ENCODE peak calls at places on chromosomes 1 and 21, in five cellular contexts. One of them, this sample, is unnamed.
A peak's percentile ranks its signal among the peaks of the same experiment; 100 is the strongest.

GRCh38 chr1:110123224-110123623 is 11.0 kb downstream of the UBL4B start:
- DNase-seq in lower leg skin: no peak
- DNase-seq in WTC11: no peak
- DNase-seq in fibroblast of lung: peak; percentile 24
- DNase-seq in HFFc6: peak; percentile 47
- DNase-seq in this sample: no peak

GRCh38 chr1:194045416-194045815 is 859.0 kb upstream of the B3GALT2 start:
- DNase-seq in lower leg skin: no peak
- DNase-seq in WTC11: no peak
- DNase-seq in fibroblast of lung: peak; percentile 73
- DNase-seq in HFFc6: peak; percentile 67
- DNase-seq in this sample: no peak

GRCh38 chr1:46197551-46198025 is 646 bp downstream of the POMGNT1 start:
- DNase-seq in lower leg skin: no peak
- DNase-seq in WTC11: no peak
- DNase-seq in fibroblast of lung: no peak
- DNase-seq in HFFc6: no peak
- DNase-seq in this sample: no peak

GRCh38 chr1:234617135-234617985 is 7.4 kb upstream of the IRF2BP2 start:
- DNase-seq in lower leg skin: peak; percentile 73
- DNase-seq in WTC11: no peak
- DNase-seq in fibroblast of lung: peak; percentile 80
- DNase-seq in HFFc6: no peak
- DNase-seq in this sample: no peak

GRCh38 chr1:226654508-226655124 is 84.5 kb downstream of the ITPKB start:
- DNase-seq in lower leg skin: no peak
- DNase-seq in WTC11: no peak
- DNase-seq in fibroblast of lung: no peak
- DNase-seq in HFFc6: no peak
- DNase-seq in this sample: no peak

GRCh38 chr1:27606708-27607238 is 2.8 kb upstream of the AHDC1 start:
- DNase-seq in lower leg skin: no peak
- DNase-seq in WTC11: no peak
- DNase-seq in fibroblast of lung: peak; percentile 43
- DNase-seq in HFFc6: peak; percentile 43
- DNase-seq in this sample: no peak

GRCh38 chr1:36157115-36157903 is 1.3 kb downstream of the MAP7D1 start:
- DNase-seq in lower leg skin: peak; percentile 89
- DNase-seq in WTC11: no peak
- DNase-seq in fibroblast of lung: peak; percentile 59
- DNase-seq in HFFc6: no peak
- DNase-seq in this sample: no peak

GRCh38 chr1:184664042-184664659 is 90.5 kb downstream of the EDEM3 start:
- DNase-seq in lower leg skin: peak; percentile 95
- DNase-seq in WTC11: peak; percentile 92
- DNase-seq in fibroblast of lung: peak; percentile 58
- DNase-seq in HFFc6: peak; percentile 32
- DNase-seq in this sample: peak; percentile 77

GRCh38 chr1:235631816-235632215 is 17.8 kb downstream of the GNG4 start:
- DNase-seq in lower leg skin: no peak
- DNase-seq in WTC11: no peak
- DNase-seq in fibroblast of lung: no peak
- DNase-seq in HFFc6: no peak
- DNase-seq in this sample: no peak

GRCh38 chr1:167905671-167906070 is 8.3 kb downstream of the ADCY10 start:
- DNase-seq in lower leg skin: no peak
- DNase-seq in WTC11: no peak
- DNase-seq in fibroblast of lung: no peak
- DNase-seq in HFFc6: no peak
- DNase-seq in this sample: no peak

GRCh38 chr1:50976890-50977574 is 7.0 kb downstream of the CDKN2C start:
- DNase-seq in lower leg skin: no peak
- DNase-seq in WTC11: no peak
- DNase-seq in fibroblast of lung: peak; percentile 52
- DNase-seq in HFFc6: peak; percentile 27
- DNase-seq in this sample: peak; percentile 66

GRCh38 chr1:3117879-3118278 is 48.9 kb downstream of the PRDM16 start:
- DNase-seq in lower leg skin: no peak
- DNase-seq in WTC11: no peak
- DNase-seq in fibroblast of lung: no peak
- DNase-seq in HFFc6: no peak
- DNase-seq in this sample: no peak

GRCh38 chr1:8889925-8890785 is 11.7 kb upstream of the ENO1 start:
- DNase-seq in lower leg skin: peak; percentile 94
- DNase-seq in WTC11: no peak
- DNase-seq in fibroblast of lung: peak; percentile 93
- DNase-seq in HFFc6: peak; percentile 93
- DNase-seq in this sample: no peak

GRCh38 chr1:36166938-36167910 is 11.3 kb downstream of the MAP7D1 start:
- DNase-seq in lower leg skin: no peak
- DNase-seq in WTC11: no peak
- DNase-seq in fibroblast of lung: peak; percentile 67
- DNase-seq in HFFc6: peak; percentile 81
- DNase-seq in this sample: no peak

GRCh38 chr1:248155927-248156326 is 11.0 kb downstream of the OR2M5 start:
- DNase-seq in lower leg skin: no peak
- DNase-seq in WTC11: no peak
- DNase-seq in fibroblast of lung: no peak
- DNase-seq in HFFc6: no peak
- DNase-seq in this sample: no peak

GRCh38 chr1:232529747-232530146 is 100.2 kb downstream of the SIPA1L2 start:
- DNase-seq in lower leg skin: no peak
- DNase-seq in WTC11: no peak
- DNase-seq in fibroblast of lung: peak; percentile 62
- DNase-seq in HFFc6: no peak
- DNase-seq in this sample: no peak

GRCh38 chr21:39307466-39307865 is 6.0 kb downstream of the BRWD1 start:
- DNase-seq in lower leg skin: no peak
- DNase-seq in WTC11: no peak
- DNase-seq in fibroblast of lung: no peak
- DNase-seq in HFFc6: no peak
- DNase-seq in this sample: no peak

GRCh38 chr1:23555949-23556640 is 3.2 kb downstream of the ID3 start:
- DNase-seq in lower leg skin: no peak
- DNase-seq in WTC11: peak; percentile 76
- DNase-seq in fibroblast of lung: peak; percentile 86
- DNase-seq in HFFc6: peak; percentile 88
- DNase-seq in this sample: no peak

GRCh38 chr1:28173980-28174297 is 2.6 kb downstream of the PTAFR start:
- DNase-seq in lower leg skin: no peak
- DNase-seq in WTC11: no peak
- DNase-seq in fibroblast of lung: peak; percentile 60
- DNase-seq in HFFc6: no peak
- DNase-seq in this sample: no peak

GRCh38 chr1:86445919-86446318 is 21.9 kb downstream of the CLCA2 start:
- DNase-seq in lower leg skin: no peak
- DNase-seq in WTC11: no peak
- DNase-seq in fibroblast of lung: no peak
- DNase-seq in HFFc6: no peak
- DNase-seq in this sample: no peak

GRCh38 chr1:193104496-193104905 is 713 bp downstream of the GLRX2 start:
- DNase-seq in lower leg skin: peak; percentile 89
- DNase-seq in WTC11: peak; percentile 38
- DNase-seq in fibroblast of lung: peak; percentile 64
- DNase-seq in HFFc6: peak; percentile 52
- DNase-seq in this sample: peak; percentile 40

GRCh38 chr1:18954270-18955071 is 2.0 kb downstream of the IFFO2 start:
- DNase-seq in lower leg skin: no peak
- DNase-seq in WTC11: no peak
- DNase-seq in fibroblast of lung: peak; percentile 62
- DNase-seq in HFFc6: no peak
- DNase-seq in this sample: no peak

GRCh38 chr1:202090994-202091393 is 31.7 kb upstream of the GPR37L1 start:
- DNase-seq in lower leg skin: no peak
- DNase-seq in WTC11: no peak
- DNase-seq in fibroblast of lung: no peak
- DNase-seq in HFFc6: no peak
- DNase-seq in this sample: no peak

GRCh38 chr1:111234866-111235265 is 7.4 kb downstream of the CHI3L2 start:
- DNase-seq in lower leg skin: no peak
- DNase-seq in WTC11: no peak
- DNase-seq in fibroblast of lung: peak; percentile 79
- DNase-seq in HFFc6: peak; percentile 75
- DNase-seq in this sample: no peak

GRCh38 chr1:117581391-117581943 is 24.4 kb upstream of the TENT5C start:
- DNase-seq in lower leg skin: no peak
- DNase-seq in WTC11: no peak
- DNase-seq in fibroblast of lung: no peak
- DNase-seq in HFFc6: no peak
- DNase-seq in this sample: no peak

DNA sequence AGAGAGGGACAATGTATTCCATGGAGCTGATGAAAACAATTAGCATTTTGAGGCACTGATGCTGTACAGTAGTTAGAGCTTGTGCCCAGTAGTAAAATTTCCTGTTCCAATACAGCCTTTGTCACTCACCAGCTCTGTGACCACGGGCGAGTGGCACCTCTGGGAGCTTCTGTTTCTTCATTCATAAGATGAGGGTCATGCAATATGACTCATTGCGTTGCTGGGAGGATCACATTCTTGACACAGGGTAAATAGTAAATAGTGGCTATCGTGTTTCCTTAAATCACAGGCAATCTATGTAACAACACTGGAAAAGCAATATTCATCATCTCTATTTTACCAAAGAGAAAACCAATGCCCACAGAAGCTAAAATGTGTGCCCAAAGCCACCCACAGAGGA is 4.5 kb upstream of the LRRC52 start:
- DNase-seq in lower leg skin: no peak
- DNase-seq in WTC11: no peak
- DNase-seq in fibroblast of lung: no peak
- DNase-seq in HFFc6: no peak
- DNase-seq in this sample: no peak
- TF ChIP-seq CTCF in lower leg skin: no peak
- TF ChIP-seq CTCF in WTC11: no peak
- TF ChIP-seq CTCF in fibroblast of lung: no peak
- TF ChIP-seq CTCF in HFFc6: no peak
- TF ChIP-seq CTCF in this sample: no peak

GRCh38 chr21:31509108-31510017 is 150.1 kb upstream of the SOD1 start:
- DNase-seq in lower leg skin: peak; percentile 87
- DNase-seq in WTC11: peak; percentile 82
- DNase-seq in fibroblast of lung: peak; percentile 41
- DNase-seq in HFFc6: no peak
- DNase-seq in this sample: peak; percentile 34
- TF ChIP-seq CTCF in lower leg skin: no peak
- TF ChIP-seq CTCF in WTC11: peak; percentile 42
- TF ChIP-seq CTCF in fibroblast of lung: no peak
- TF ChIP-seq CTCF in HFFc6: no peak
- TF ChIP-seq CTCF in this sample: peak; percentile 29

GRCh38 chr21:41509206-41509496 is 1.2 kb upstream of the TMPRSS2 start:
- DNase-seq in lower leg skin: no peak
- DNase-seq in WTC11: no peak
- DNase-seq in fibroblast of lung: no peak
- DNase-seq in HFFc6: no peak
- DNase-seq in this sample: no peak
- TF ChIP-seq CTCF in lower leg skin: no peak
- TF ChIP-seq CTCF in WTC11: no peak
- TF ChIP-seq CTCF in fibroblast of lung: no peak
- TF ChIP-seq CTCF in HFFc6: no peak
- TF ChIP-seq CTCF in this sample: no peak

DNA sequence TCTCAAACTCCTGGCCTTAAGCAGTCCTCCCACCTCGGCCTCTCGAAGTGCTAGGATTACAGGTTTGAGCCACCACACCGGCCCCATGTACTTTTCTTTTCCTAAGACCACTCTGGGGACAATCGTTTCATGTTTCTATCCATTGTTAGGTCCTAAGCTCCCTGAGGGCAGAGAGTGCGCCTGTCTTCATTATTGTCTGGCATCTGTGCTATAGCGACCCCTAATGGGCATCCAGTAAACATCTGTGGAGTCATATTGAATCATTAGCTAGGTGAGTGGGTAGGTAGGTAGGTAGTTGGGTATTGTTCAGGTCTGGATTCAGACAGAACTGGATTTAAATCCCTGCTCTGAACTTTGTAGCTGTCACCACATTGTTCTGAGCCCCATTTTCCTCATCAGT is 66.1 kb downstream of the TMEM53 start:
- DNase-seq in lower leg skin: no peak
- DNase-seq in WTC11: no peak
- DNase-seq in fibroblast of lung: no peak
- DNase-seq in HFFc6: no peak
- DNase-seq in this sample: no peak
- TF ChIP-seq CTCF in lower leg skin: no peak
- TF ChIP-seq CTCF in WTC11: peak; percentile 26
- TF ChIP-seq CTCF in fibroblast of lung: peak; percentile 22
- TF ChIP-seq CTCF in HFFc6: peak; percentile 70
- TF ChIP-seq CTCF in this sample: peak; percentile 22

GRCh38 chr1:197399691-197400521 is 131.9 kb downstream of the CRB1 start:
- DNase-seq in lower leg skin: no peak
- DNase-seq in WTC11: peak; percentile 10
- DNase-seq in fibroblast of lung: peak; percentile 50
- DNase-seq in HFFc6: peak; percentile 59
- DNase-seq in this sample: peak; percentile 25
- TF ChIP-seq CTCF in lower leg skin: no peak
- TF ChIP-seq CTCF in WTC11: peak; percentile 38
- TF ChIP-seq CTCF in fibroblast of lung: peak; percentile 76
- TF ChIP-seq CTCF in HFFc6: peak; percentile 83
- TF ChIP-seq CTCF in this sample: peak; percentile 50

GRCh38 chr21:43190544-43191340 is 21.9 kb downstream of the CRYAA start:
- DNase-seq in lower leg skin: peak; percentile 82
- DNase-seq in WTC11: peak; percentile 12
- DNase-seq in fibroblast of lung: no peak
- DNase-seq in HFFc6: no peak
- DNase-seq in this sample: no peak
- TF ChIP-seq CTCF in lower leg skin: no peak
- TF ChIP-seq CTCF in WTC11: no peak
- TF ChIP-seq CTCF in fibroblast of lung: no peak
- TF ChIP-seq CTCF in HFFc6: no peak
- TF ChIP-seq CTCF in this sample: no peak

DNA sequence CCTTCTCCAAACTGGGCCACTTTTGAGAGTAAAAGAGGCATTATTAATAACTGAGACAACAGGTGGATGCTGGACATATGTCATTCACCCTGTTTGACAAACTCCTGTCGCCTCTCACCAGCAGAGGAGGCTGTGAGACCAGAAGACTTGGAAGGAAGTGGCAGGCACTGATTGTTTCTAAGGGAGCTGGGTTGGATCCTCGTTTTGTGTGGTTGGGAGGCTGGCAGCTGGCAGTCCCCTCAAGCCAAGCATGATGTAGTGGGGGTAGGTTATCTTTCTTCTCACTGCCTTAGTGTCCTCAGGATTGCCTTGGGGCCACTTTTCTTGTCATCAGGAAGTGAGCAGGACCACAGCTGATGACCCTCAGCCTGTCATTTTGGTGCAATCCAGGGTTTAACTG is 86.5 kb upstream of the KCNJ15 start:
- DNase-seq in lower leg skin: no peak
- DNase-seq in WTC11: peak; percentile 44
- DNase-seq in fibroblast of lung: peak; percentile 24
- DNase-seq in HFFc6: peak; percentile 25
- DNase-seq in this sample: peak; percentile 20
- TF ChIP-seq CTCF in lower leg skin: no peak
- TF ChIP-seq CTCF in WTC11: no peak
- TF ChIP-seq CTCF in fibroblast of lung: peak; percentile 37
- TF ChIP-seq CTCF in HFFc6: peak; percentile 64
- TF ChIP-seq CTCF in this sample: peak; percentile 29

This sample was measured in GM10248.